ENCODE peak calls at places on chromosomes 11 and 22, in eight cellular contexts. K is tibial artery; J is HFFc6; T is omental fat pad; V is pulmonary artery endothelial cell; X is stimulated activated CD8-positive, alpha-beta memory T cell treated with anti-CD3 and anti-CD28 coated beads, Interleukin-7, amount 100 ng/mL, for 4 hours; H is ACHN; B is glutamatergic neuron. D is an unnamed sample.

GRCh38 chr11:75938543-75938942 is 123.5 kb downstream of the UVRAG start:
- DNase-seq in T (no peak), B (no peak), X (no peak), V (peak; percentile 10), H (no peak), J (peak; percentile 25), K (no peak), D (no peak)

GRCh38 chr11:115736146-115736545 is 231.9 kb upstream of the CADM1 start:
- DNase-seq in X (no peak), B (no peak), H (no peak), J (no peak), K (no peak), T (no peak), V (no peak), D (no peak)

GRCh38 chr11:76625787-76626186 is 44.8 kb downstream of the LRRC32 start:
- DNase-seq in T (no peak), H (no peak), V (no peak), K (no peak), B (no peak), X (no peak), J (no peak), D (peak; percentile 28)

GRCh38 chr11:78424334-78425270 is 7.0 kb upstream of the GAB2 start:
- DNase-seq in V (no peak), X (no peak), J (no peak), B (no peak), H (no peak), T (no peak), K (no peak), D (no peak)

GRCh38 chr11:6354651-6355485 is 34.6 kb upstream of the CAVIN3 start:
- DNase-seq in J (no peak), V (no peak), H (peak; percentile 16), K (no peak), B (peak; percentile 53), X (no peak), T (no peak), D (no peak)

GRCh38 chr11:119605137-119605675 is 123.8 kb downstream of the NECTIN1 start:
- DNase-seq in J (no peak), V (no peak), B (no peak), K (no peak), T (no peak), X (no peak), H (no peak), D (no peak)

GRCh38 chr22:50520826-50521453 is 4.5 kb downstream of the SCO2 start:
- DNase-seq in T (no peak), H (no peak), J (no peak), K (no peak), V (no peak), B (no peak), X (no peak), D (no peak)

GRCh38 chr11:15938362-15938725 is 418.0 kb downstream of the SOX6 start:
- DNase-seq in J (no peak), V (no peak), K (no peak), B (no peak), H (no peak), T (no peak), X (no peak), D (no peak)

GRCh38 chr11:65107078-65107477 is 4.6 kb upstream of the TM7SF2 start:
- DNase-seq in B (no peak), T (no peak), X (no peak), K (no peak), H (no peak), J (no peak), V (no peak), D (no peak)

GRCh38 chr11:45383229-45383628 is 97.1 kb upstream of the SYT13 start:
- DNase-seq in X (no peak), V (no peak), T (no peak), J (peak; percentile 30), K (no peak), H (peak; percentile 35), B (no peak), D (no peak)

GRCh38 chr11:72969894-72970335 is 155.7 kb downstream of the ATG16L2 start:
- DNase-seq in H (no peak), T (no peak), K (no peak), B (no peak), V (no peak), X (no peak), J (peak; percentile 84), D (peak; percentile 4)

GRCh38 chr11:119205080-119205479 is 1.1 kb upstream of the CBL start:
- DNase-seq in K (peak; percentile 64), H (no peak), V (no peak), B (no peak), X (no peak), J (no peak), T (no peak), D (no peak)

GRCh38 chr22:30537083-30537731 is 9.3 kb downstream of the SEC14L6 start:
- DNase-seq in X (no peak), H (no peak), T (no peak), J (no peak), B (no peak), V (no peak), K (no peak), D (no peak)

GRCh38 chr11:61162092-61162935 is 1.1 kb upstream of the VPS37C start:
- DNase-seq in B (no peak), X (no peak), J (peak; percentile 38), V (no peak), H (peak; percentile 67), T (no peak), K (no peak), D (peak; percentile 73)

GRCh38 chr11:42112896-42113295 is 653.4 kb upstream of the LRRC4C start:
- DNase-seq in T (no peak), K (no peak), H (no peak), X (no peak), J (no peak), B (no peak), V (no peak), D (no peak)

GRCh38 chr11:86728562-86728961 is 56.1 kb upstream of the ME3 start:
- DNase-seq in H (no peak), B (no peak), X (no peak), K (no peak), T (no peak), J (no peak), V (no peak), D (no peak)

GRCh38 chr11:93053864-93054263 is 84.4 kb downstream of the MTNR1B start:
- DNase-seq in H (no peak), K (no peak), B (no peak), X (no peak), V (no peak), T (no peak), J (no peak), D (no peak)

D was measured in activated CD8-positive, alpha-beta T cell treated with anti-CD3 and anti-CD28 coated beads for 36 hours.